ENCODE peak calls at places on chromosome 14, in ten cellular contexts. T is CD8-positive, alpha-beta T cell; Z is mesendoderm; U is dorsolateral prefrontal cortex; B is astrocyte; G is fibroblast of lung; L is H9; A is substantia nigra; M is CD8-positive, alpha-beta memory T cell; F is heart left ventricle. N is an unnamed sample.
A peak's percentile ranks its signal among the peaks of the same experiment; 100 is the strongest.

GRCh38 chr14:57355081-57355480 is 35.3 kb upstream of the NAA30 start:
- DNase-seq in T (no peak), Z (no peak), U (no peak), B (no peak), G (no peak), L (no peak), A (no peak), M (no peak), F (no peak), N (no peak)

GRCh38 chr14:67722293-67722692 is 20.6 kb downstream of the RDH12 start:
- DNase-seq in T (no peak), Z (peak; percentile 63), U (peak; percentile 58), B (peak; percentile 27), G (peak; percentile 50), L (peak; percentile 58), A (peak; percentile 11), M (no peak), F (peak; percentile 74), N (peak; percentile 72)

GRCh38 chr14:92759679-92760523 is 11.5 kb upstream of the LGMN start:
- DNase-seq in T (no peak), Z (no peak), U (no peak), B (no peak), G (no peak), L (no peak), A (no peak), M (no peak), F (no peak), N (no peak)

GRCh38 chr14:45716506-45716905 is 463.5 kb upstream of the MIS18BP1 start:
- DNase-seq in T (no peak), Z (peak; percentile 54), U (no peak), B (no peak), G (no peak), L (peak; percentile 36), A (no peak), M (no peak), F (no peak), N (no peak)

GRCh38 chr14:76977793-76978730 is 50.4 kb downstream of the IRF2BPL start:
- DNase-seq in T (peak; percentile 62), Z (no peak), U (no peak), B (peak; percentile 55), G (peak; percentile 38), L (no peak), A (no peak), M (peak; percentile 78), F (peak; percentile 36), N (peak; percentile 41)

GRCh38 chr14:97468220-97468619 is 671.0 kb downstream of the VRK1 start:
- DNase-seq in T (no peak), Z (no peak), U (no peak), B (no peak), G (no peak), L (no peak), A (no peak), M (no peak), F (no peak), N (no peak)

GRCh38 chr14:81286574-81287370 is 66.0 kb upstream of the GTF2A1 start:
- DNase-seq in T (no peak), Z (no peak), U (no peak), B (no peak), G (no peak), L (no peak), A (no peak), M (no peak), F (no peak), N (no peak)

GRCh38 chr14:79279645-79280399 is 931.5 kb downstream of the DIO2 start:
- DNase-seq in T (no peak), Z (peak; percentile 43), U (no peak), B (no peak), G (peak; percentile 6), L (peak; percentile 35), A (no peak), M (no peak), F (no peak), N (no peak)

GRCh38 chr14:73728106-73729014 is 14.2 kb upstream of the PNMA1 start:
- DNase-seq in T (peak; percentile 83), Z (peak; percentile 90), U (peak; percentile 88), B (no peak), G (peak; percentile 78), L (peak; percentile 90), A (peak; percentile 49), M (peak; percentile 83), F (peak; percentile 88), N (peak; percentile 90)

GRCh38 chr14:73731111-73731510 is 16.9 kb upstream of the PNMA1 start:
- DNase-seq in T (no peak), Z (no peak), U (no peak), B (no peak), G (no peak), L (no peak), A (no peak), M (no peak), F (no peak), N (no peak)

GRCh38 chr14:73729556-73730265 is 15.5 kb upstream of the PNMA1 start:
- DNase-seq in T (no peak), Z (no peak), U (no peak), B (no peak), G (no peak), L (no peak), A (no peak), M (no peak), F (peak; percentile 17), N (peak; percentile 3)

GRCh38 chr14:73729015-73729330 is 14.8 kb upstream of the PNMA1 start:
- DNase-seq in T (no peak), Z (no peak), U (no peak), B (no peak), G (no peak), L (no peak), A (no peak), M (no peak), F (no peak), N (no peak)

GRCh38 chr14:73732006-73732405 is 17.8 kb upstream of the PNMA1 start:
- DNase-seq in T (no peak), Z (no peak), U (no peak), B (no peak), G (no peak), L (no peak), A (no peak), M (no peak), F (no peak), N (no peak)
- H3K27ac ChIP-seq in T (no peak overlapping the region), Z (no peak overlapping the region), U (no peak overlapping the region), B (no peak overlapping the region), G (no peak overlapping the region), L (no peak overlapping the region), A (no peak overlapping the region), M (no peak overlapping the region), F (no peak overlapping the region), N (peak overlapping the region; percentile 23)

GRCh38 chr14:85418716-85419115 is 111.2 kb upstream of the FLRT2 start:
- DNase-seq in T (no peak), Z (no peak), U (no peak), B (no peak), G (peak; percentile 18), L (no peak), A (no peak), M (no peak), F (no peak), N (no peak)

GRCh38 chr14:85420278-85420677 is 109.7 kb upstream of the FLRT2 start:
- DNase-seq in T (no peak), Z (no peak), U (no peak), B (no peak), G (no peak), L (no peak), A (no peak), M (no peak), F (no peak), N (no peak)

GRCh38 chr14:85416771-85417170 is 113.2 kb upstream of the FLRT2 start:
- DNase-seq in T (no peak), Z (no peak), U (no peak), B (peak; percentile 77), G (peak; percentile 59), L (no peak), A (no peak), M (no peak), F (no peak), N (no peak)

GRCh38 chr14:85415015-85415712 is 114.8 kb upstream of the FLRT2 start:
- DNase-seq in T (no peak), Z (peak; percentile 81), U (no peak), B (peak; percentile 94), G (peak; percentile 86), L (peak; percentile 58), A (no peak), M (no peak), F (peak; percentile 49), N (peak; percentile 68)

DNA sequence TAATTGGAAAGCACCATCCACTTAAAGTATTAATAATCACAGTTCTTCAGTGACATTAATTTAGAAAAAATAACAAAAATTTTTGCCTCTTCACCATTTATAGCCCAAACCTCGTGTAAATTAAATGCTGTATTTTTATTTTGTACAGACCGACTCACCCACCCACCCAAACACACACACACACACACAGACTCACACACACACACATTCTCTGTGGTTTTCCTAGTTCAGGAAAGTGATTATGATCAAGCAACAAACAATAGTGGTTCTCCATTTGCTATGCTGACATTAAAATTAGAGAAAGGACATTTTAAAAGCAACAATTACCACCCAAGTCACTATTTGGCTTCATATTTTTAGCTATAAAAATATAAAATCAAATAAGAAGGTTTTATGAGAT is 112.5 kb upstream of the FLRT2 start:
- DNase-seq in T (no peak), Z (no peak), U (no peak), B (no peak), G (no peak), L (no peak), A (no peak), M (no peak), F (no peak), N (no peak)
- H3K27ac ChIP-seq in T (no peak overlapping the region), Z (no peak overlapping the region), U (no peak overlapping the region), B (no peak overlapping the region), G (no peak overlapping the region), L (no peak overlapping the region), A (no peak overlapping the region), M (no peak overlapping the region), F (no peak overlapping the region), N (no peak overlapping the region)

GRCh38 chr14:23307146-23307447 is 464 bp downstream of the BCL2L2 start:
- DNase-seq in T (no peak), Z (no peak), U (no peak), B (no peak), G (no peak), L (no peak), A (no peak), M (no peak), F (no peak), N (no peak)

GRCh38 chr14:23306412-23307145 is at the start of gene BCL2L2:
- DNase-seq in T (no peak), Z (peak; percentile 97), U (peak; percentile 88), B (peak; percentile 78), G (peak; percentile 90), L (peak; percentile 96), A (peak; percentile 77), M (no peak), F (peak; percentile 93), N (peak; percentile 92)

GRCh38 chr14:23307687-23308644 is 1.3 kb downstream of the BCL2L2 start:
- DNase-seq in T (no peak), Z (no peak), U (no peak), B (peak; percentile 51), G (no peak), L (no peak), A (no peak), M (no peak), F (no peak), N (no peak)

GRCh38 chr14:23308721-23309445 is 2.2 kb downstream of the BCL2L2 start:
- DNase-seq in T (no peak), Z (no peak), U (no peak), B (no peak), G (no peak), L (no peak), A (no peak), M (no peak), F (no peak), N (no peak)

DNA sequence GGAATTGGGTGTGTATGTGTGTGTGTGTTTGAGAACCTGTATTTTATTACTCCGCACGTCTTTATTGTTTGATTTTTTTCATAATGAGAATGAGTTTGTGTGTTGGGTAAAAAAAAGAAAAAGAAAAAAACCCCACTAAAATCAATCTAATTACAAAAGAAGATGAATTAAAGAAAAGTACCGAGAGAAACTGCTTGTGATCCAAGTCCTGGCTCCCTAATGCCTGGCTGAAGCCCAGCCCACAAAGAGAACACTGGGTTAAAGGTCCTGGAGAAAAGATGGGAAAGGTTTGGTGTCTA is 571 bp upstream of the BCL2L2 start:
- DNase-seq in T (no peak), Z (no peak), U (no peak), B (no peak), G (no peak), L (no peak), A (no peak), M (no peak), F (no peak), N (no peak)
- H3K27ac ChIP-seq in T (no peak overlapping the region), Z (peak overlapping the region; percentile 78), U (peak overlapping the region; percentile 93), B (peak overlapping the region; percentile 76), G (peak overlapping the region; percentile 24), L (no peak overlapping the region), A (peak overlapping the region; percentile 96), M (peak overlapping the region; percentile 71), F (peak overlapping the region; percentile 78), N (peak overlapping the region; percentile 92)

DNA sequence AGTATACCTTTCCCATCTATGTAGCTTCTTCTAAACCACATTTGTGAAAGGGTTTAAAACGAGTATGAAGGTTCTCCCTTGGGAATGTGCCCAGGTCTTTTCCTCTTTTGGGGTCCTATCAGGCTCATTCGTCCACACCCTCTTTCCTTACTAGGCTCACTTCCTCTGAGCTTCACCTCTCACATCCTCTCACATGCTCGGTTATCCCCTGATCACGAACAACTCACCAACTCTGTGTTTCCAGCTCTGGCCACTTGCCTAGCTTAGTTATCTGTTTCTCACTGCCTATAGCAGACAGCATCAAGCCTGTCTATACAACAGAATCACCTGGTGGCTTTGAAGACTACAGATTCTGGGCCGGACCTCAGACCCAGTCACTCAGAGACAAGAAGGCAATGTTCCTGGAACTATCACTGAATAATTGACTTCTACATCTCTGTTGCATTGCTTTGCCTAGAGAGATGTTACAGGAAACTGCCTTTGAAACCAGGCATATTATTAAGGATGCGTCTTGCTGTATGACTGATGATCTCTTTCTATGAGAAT is 158.2 kb downstream of the FOXN3 start:
- DNase-seq in T (no peak), Z (no peak), U (no peak), B (no peak), G (no peak), L (no peak), A (no peak), M (no peak), F (no peak), N (no peak)
- H3K27ac ChIP-seq in T (no peak overlapping the region), Z (no peak overlapping the region), U (no peak overlapping the region), B (no peak overlapping the region), G (no peak overlapping the region), L (no peak overlapping the region), A (no peak overlapping the region), M (no peak overlapping the region), F (no peak overlapping the region), N (no peak overlapping the region)

N was measured in heart right ventricle.